ENCODE peak calls at places on chromosomes 16 and 17, in nine cellular contexts. One of them, this sample, is unnamed.

GRCh38 chr17:65446043-65446442 is 115.4 kb downstream of the AXIN2 start:
- DNase-seq in pancreas: no peak
- DNase-seq in kidney: no peak
- DNase-seq in right cardiac atrium: no peak
- DNase-seq in neural progenitor cell: no peak
- DNase-seq in cardiac muscle cell: no peak
- DNase-seq in aorta: no peak
- DNase-seq in prostate gland: no peak
- DNase-seq in A549: no peak
- DNase-seq in this sample: no peak

GRCh38 chr17:78559749-78560368 is 17.3 kb downstream of the DNAH17 start:
- DNase-seq in prostate gland: no peak
- DNase-seq in kidney: no peak
- DNase-seq in right cardiac atrium: peak
- DNase-seq in pancreas: no peak
- DNase-seq in neural progenitor cell: no peak
- DNase-seq in aorta: no peak
- DNase-seq in cardiac muscle cell: no peak
- DNase-seq in A549: no peak
- DNase-seq in this sample: no peak

GRCh38 chr16:8168016-8168415 is 422.3 kb downstream of the TMEM114 start:
- DNase-seq in A549: no peak
- DNase-seq in cardiac muscle cell: no peak
- DNase-seq in right cardiac atrium: no peak
- DNase-seq in pancreas: no peak
- DNase-seq in aorta: no peak
- DNase-seq in prostate gland: no peak
- DNase-seq in kidney: no peak
- DNase-seq in neural progenitor cell: no peak
- DNase-seq in this sample: no peak

GRCh38 chr17:32771396-32771795 is 105.5 kb downstream of the MYO1D start:
- DNase-seq in A549: peak
- DNase-seq in cardiac muscle cell: no peak
- DNase-seq in aorta: no peak
- DNase-seq in neural progenitor cell: no peak
- DNase-seq in right cardiac atrium: no peak
- DNase-seq in prostate gland: no peak
- DNase-seq in kidney: no peak
- DNase-seq in pancreas: no peak
- DNase-seq in this sample: no peak

GRCh38 chr17:81676906-81677305 is 6.7 kb downstream of the ARL16 start:
- DNase-seq in pancreas: no peak
- DNase-seq in A549: no peak
- DNase-seq in right cardiac atrium: no peak
- DNase-seq in aorta: no peak
- DNase-seq in neural progenitor cell: no peak
- DNase-seq in cardiac muscle cell: no peak
- DNase-seq in kidney: no peak
- DNase-seq in prostate gland: no peak
- DNase-seq in this sample: no peak

GRCh38 chr16:88737298-88738166 is 31.2 kb downstream of the CTU2 start:
- DNase-seq in kidney: peak
- DNase-seq in neural progenitor cell: peak
- DNase-seq in cardiac muscle cell: peak
- DNase-seq in pancreas: peak
- DNase-seq in A549: peak
- DNase-seq in right cardiac atrium: peak
- DNase-seq in prostate gland: peak
- DNase-seq in aorta: peak
- DNase-seq in this sample: peak

GRCh38 chr16:75908718-75909117 is 182.4 kb upstream of the CPHXL start:
- DNase-seq in prostate gland: no peak
- DNase-seq in aorta: no peak
- DNase-seq in kidney: no peak
- DNase-seq in A549: no peak
- DNase-seq in cardiac muscle cell: no peak
- DNase-seq in pancreas: no peak
- DNase-seq in neural progenitor cell: no peak
- DNase-seq in right cardiac atrium: no peak
- DNase-seq in this sample: no peak

GRCh38 chr17:27793168-27793905 is 7.0 kb downstream of the NOS2 start:
- DNase-seq in prostate gland: no peak
- DNase-seq in cardiac muscle cell: peak
- DNase-seq in neural progenitor cell: peak
- DNase-seq in A549: peak
- DNase-seq in aorta: no peak
- DNase-seq in kidney: no peak
- DNase-seq in pancreas: no peak
- DNase-seq in right cardiac atrium: peak
- DNase-seq in this sample: no peak

GRCh38 chr17:67994827-67995567 is 1.3 kb downstream of the C17orf58 start:
- DNase-seq in right cardiac atrium: no peak
- DNase-seq in A549: peak
- DNase-seq in kidney: no peak
- DNase-seq in cardiac muscle cell: no peak
- DNase-seq in prostate gland: peak
- DNase-seq in pancreas: peak
- DNase-seq in neural progenitor cell: no peak
- DNase-seq in aorta: no peak
- DNase-seq in this sample: no peak

GRCh38 chr16:55756963-55757362 is 75.9 kb downstream of the CES1 start:
- DNase-seq in aorta: no peak
- DNase-seq in kidney: no peak
- DNase-seq in neural progenitor cell: no peak
- DNase-seq in A549: no peak
- DNase-seq in cardiac muscle cell: no peak
- DNase-seq in prostate gland: no peak
- DNase-seq in right cardiac atrium: no peak
- DNase-seq in pancreas: no peak
- DNase-seq in this sample: no peak

GRCh38 chr16:27221576-27222498 is 18.5 kb downstream of the KDM8 start:
- DNase-seq in pancreas: no peak
- DNase-seq in neural progenitor cell: no peak
- DNase-seq in aorta: no peak
- DNase-seq in A549: no peak
- DNase-seq in cardiac muscle cell: peak
- DNase-seq in kidney: no peak
- DNase-seq in right cardiac atrium: peak
- DNase-seq in prostate gland: no peak
- DNase-seq in this sample: no peak

GRCh38 chr16:50354082-50354481 is 14.7 kb downstream of the BRD7 start:
- DNase-seq in prostate gland: no peak
- DNase-seq in A549: no peak
- DNase-seq in right cardiac atrium: no peak
- DNase-seq in cardiac muscle cell: no peak
- DNase-seq in pancreas: no peak
- DNase-seq in kidney: no peak
- DNase-seq in aorta: no peak
- DNase-seq in neural progenitor cell: no peak
- DNase-seq in this sample: no peak

DNA sequence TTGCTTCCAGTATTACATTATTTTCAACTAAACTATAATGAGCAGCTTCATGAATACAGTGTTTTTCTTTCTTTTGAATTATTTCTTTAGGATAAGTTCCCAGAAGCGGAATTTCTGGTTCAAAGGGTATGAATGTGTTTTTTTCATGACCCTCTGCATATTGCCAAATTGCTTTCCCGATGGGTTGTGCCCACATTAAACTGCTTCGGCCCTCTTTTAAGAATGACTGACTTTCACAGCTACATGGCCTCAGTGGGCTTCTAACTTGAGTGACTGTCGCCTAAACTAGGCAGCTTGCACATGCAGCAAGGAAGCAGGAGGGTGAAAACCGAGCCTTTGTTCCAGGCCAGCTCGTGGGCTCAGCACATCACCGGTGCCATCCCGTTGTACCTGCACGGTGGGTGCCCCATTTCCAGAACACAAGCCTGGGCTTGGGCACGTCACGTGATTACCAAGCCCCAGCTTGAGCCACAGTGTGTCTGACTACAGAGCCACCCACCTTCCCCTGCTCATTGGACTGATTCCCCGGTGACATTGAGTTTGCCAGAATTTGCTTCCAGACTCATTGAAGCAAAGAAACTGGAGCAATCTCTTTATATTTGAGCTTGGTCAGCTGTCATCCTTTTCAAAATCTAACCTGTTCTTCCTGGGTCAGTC is 112.8 kb downstream of the CLEC16A start:
- DNase-seq in kidney: no peak
- DNase-seq in aorta: peak
- DNase-seq in pancreas: no peak
- DNase-seq in prostate gland: peak
- DNase-seq in cardiac muscle cell: no peak
- DNase-seq in right cardiac atrium: no peak
- DNase-seq in neural progenitor cell: no peak
- DNase-seq in A549: no peak
- DNase-seq in this sample: no peak
- H3K27ac ChIP-seq in kidney: peak
- H3K27ac ChIP-seq in aorta: no peak
- H3K27ac ChIP-seq in pancreas: no peak
- H3K27ac ChIP-seq in prostate gland: peak
- H3K27ac ChIP-seq in cardiac muscle cell: no peak
- H3K27ac ChIP-seq in right cardiac atrium: no peak
- H3K27ac ChIP-seq in neural progenitor cell: no peak
- H3K27ac ChIP-seq in A549: peak
- H3K27ac ChIP-seq in this sample: peak

GRCh38 chr16:31128711-31129567 is 6.6 kb downstream of the PRSS8 start:
- DNase-seq in right cardiac atrium: peak
- DNase-seq in aorta: no peak
- DNase-seq in kidney: peak
- DNase-seq in pancreas: peak
- DNase-seq in cardiac muscle cell: no peak
- DNase-seq in A549: no peak
- DNase-seq in prostate gland: no peak
- DNase-seq in neural progenitor cell: no peak
- DNase-seq in this sample: no peak
- H3K27ac ChIP-seq in right cardiac atrium: peak
- H3K27ac ChIP-seq in aorta: no peak
- H3K27ac ChIP-seq in kidney: peak
- H3K27ac ChIP-seq in pancreas: peak
- H3K27ac ChIP-seq in cardiac muscle cell: no peak
- H3K27ac ChIP-seq in A549: no peak
- H3K27ac ChIP-seq in prostate gland: peak
- H3K27ac ChIP-seq in neural progenitor cell: no peak
- H3K27ac ChIP-seq in this sample: peak

DNA sequence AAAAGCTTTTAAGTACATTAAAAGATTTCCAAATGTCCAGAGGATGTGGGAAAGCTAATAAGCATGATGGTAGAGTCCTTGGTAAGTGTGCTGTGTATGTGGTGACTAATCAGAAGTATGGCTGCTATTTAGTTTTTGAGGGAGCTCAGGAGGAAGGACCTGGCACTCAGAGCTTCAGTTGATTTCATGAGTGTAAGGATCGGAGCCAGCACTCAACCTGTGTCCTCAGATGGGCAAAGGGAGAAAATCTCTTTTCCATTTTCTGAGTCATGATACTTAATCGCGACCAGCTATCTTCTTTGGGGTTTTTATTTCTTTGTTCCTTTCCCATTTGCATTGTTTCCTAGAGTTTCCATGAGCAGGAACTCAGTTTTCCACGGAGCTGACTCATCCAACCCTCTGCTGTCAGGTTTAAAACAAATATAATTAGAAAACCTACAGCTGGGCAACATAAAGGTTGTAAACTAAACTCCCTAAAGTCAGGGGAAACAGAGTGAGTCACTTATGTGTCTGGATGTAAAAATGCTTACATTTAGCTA is 125.4 kb downstream of the MAP2K6 start:
- DNase-seq in A549: no peak
- DNase-seq in aorta: no peak
- DNase-seq in prostate gland: no peak
- DNase-seq in right cardiac atrium: no peak
- DNase-seq in cardiac muscle cell: no peak
- DNase-seq in kidney: no peak
- DNase-seq in neural progenitor cell: no peak
- DNase-seq in pancreas: no peak
- DNase-seq in this sample: no peak
- H3K27ac ChIP-seq in A549: peak
- H3K27ac ChIP-seq in aorta: no peak
- H3K27ac ChIP-seq in prostate gland: no peak
- H3K27ac ChIP-seq in right cardiac atrium: no peak
- H3K27ac ChIP-seq in cardiac muscle cell: no peak
- H3K27ac ChIP-seq in kidney: no peak
- H3K27ac ChIP-seq in neural progenitor cell: no peak
- H3K27ac ChIP-seq in pancreas: no peak
- H3K27ac ChIP-seq in this sample: no peak

GRCh38 chr17:7226721-7227710 is 7.3 kb downstream of the ACADVL start:
- DNase-seq in cardiac muscle cell: no peak
- DNase-seq in right cardiac atrium: no peak
- DNase-seq in pancreas: no peak
- DNase-seq in neural progenitor cell: no peak
- DNase-seq in aorta: no peak
- DNase-seq in A549: no peak
- DNase-seq in kidney: peak
- DNase-seq in prostate gland: no peak
- DNase-seq in this sample: no peak
- H3K27ac ChIP-seq in cardiac muscle cell: no peak
- H3K27ac ChIP-seq in right cardiac atrium: no peak
- H3K27ac ChIP-seq in pancreas: no peak
- H3K27ac ChIP-seq in neural progenitor cell: no peak
- H3K27ac ChIP-seq in aorta: no peak
- H3K27ac ChIP-seq in A549: no peak
- H3K27ac ChIP-seq in kidney: peak
- H3K27ac ChIP-seq in prostate gland: peak
- H3K27ac ChIP-seq in this sample: no peak

DNA sequence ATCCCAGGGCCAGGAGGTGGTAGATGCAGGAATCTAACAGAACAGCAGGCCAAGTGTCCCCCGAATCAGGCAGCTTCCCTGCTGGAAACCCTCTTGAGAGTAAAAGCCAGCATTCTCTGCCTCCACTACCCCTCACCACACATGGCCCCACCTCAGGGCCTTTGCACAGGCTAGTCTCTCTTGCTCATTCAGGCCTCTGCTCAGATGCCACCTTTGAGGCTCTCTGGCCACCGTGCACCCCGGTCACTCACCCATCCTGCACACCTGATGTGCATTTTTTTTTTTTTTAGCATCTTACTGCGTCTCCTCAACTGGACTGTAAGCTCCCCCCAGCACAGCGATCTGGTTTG is 34.5 kb upstream of the GSE1 start:
- DNase-seq in prostate gland: no peak
- DNase-seq in aorta: no peak
- DNase-seq in neural progenitor cell: peak
- DNase-seq in kidney: no peak
- DNase-seq in pancreas: no peak
- DNase-seq in A549: no peak
- DNase-seq in cardiac muscle cell: no peak
- DNase-seq in right cardiac atrium: no peak
- DNase-seq in this sample: no peak
- H3K27ac ChIP-seq in prostate gland: no peak
- H3K27ac ChIP-seq in aorta: no peak
- H3K27ac ChIP-seq in neural progenitor cell: peak
- H3K27ac ChIP-seq in kidney: no peak
- H3K27ac ChIP-seq in pancreas: no peak
- H3K27ac ChIP-seq in A549: no peak
- H3K27ac ChIP-seq in cardiac muscle cell: no peak
- H3K27ac ChIP-seq in right cardiac atrium: no peak
- H3K27ac ChIP-seq in this sample: no peak

GRCh38 chr16:87380403-87380802 is 3.2 kb downstream of the FBXO31 start:
- DNase-seq in right cardiac atrium: no peak
- DNase-seq in prostate gland: no peak
- DNase-seq in cardiac muscle cell: no peak
- DNase-seq in neural progenitor cell: no peak
- DNase-seq in aorta: peak
- DNase-seq in A549: no peak
- DNase-seq in pancreas: no peak
- DNase-seq in kidney: no peak
- DNase-seq in this sample: no peak
- H3K27ac ChIP-seq in right cardiac atrium: peak
- H3K27ac ChIP-seq in prostate gland: peak
- H3K27ac ChIP-seq in cardiac muscle cell: no peak
- H3K27ac ChIP-seq in neural progenitor cell: no peak
- H3K27ac ChIP-seq in aorta: no peak
- H3K27ac ChIP-seq in A549: no peak
- H3K27ac ChIP-seq in pancreas: no peak
- H3K27ac ChIP-seq in kidney: no peak
- H3K27ac ChIP-seq in this sample: no peak

GRCh38 chr17:69175812-69176517 is 34.3 kb upstream of the ABCA6 start:
- DNase-seq in kidney: no peak
- DNase-seq in neural progenitor cell: no peak
- DNase-seq in aorta: no peak
- DNase-seq in right cardiac atrium: no peak
- DNase-seq in A549: peak
- DNase-seq in pancreas: no peak
- DNase-seq in cardiac muscle cell: no peak
- DNase-seq in prostate gland: no peak
- DNase-seq in this sample: no peak
- H3K27ac ChIP-seq in kidney: no peak
- H3K27ac ChIP-seq in neural progenitor cell: no peak
- H3K27ac ChIP-seq in aorta: no peak
- H3K27ac ChIP-seq in right cardiac atrium: no peak
- H3K27ac ChIP-seq in A549: peak
- H3K27ac ChIP-seq in pancreas: no peak
- H3K27ac ChIP-seq in cardiac muscle cell: no peak
- H3K27ac ChIP-seq in prostate gland: no peak
- H3K27ac ChIP-seq in this sample: no peak